ENCODE peak calls at places on chromosomes 5 and 9, in seven cellular contexts. R is NAMALWA, A is astrocyte of the spinal cord, I is NCI-H1694 treated with DMSO at 0.1 percent for 48 hours, F is iris pigment epithelial cell, K is IMR-90, L is MG63. N is an unnamed sample.

GRCh38 chr9:133148351-133149129 is 15.2 kb downstream of the GBGT1 start:
- DNase-seq in L (peak; percentile 46), K (peak; percentile 38), I (no peak), F (peak; percentile 52), R (peak; percentile 76), A (peak; percentile 29), N (no peak)

GRCh38 chr5:177452688-177453638 is 6.3 kb downstream of the PRR7 start:
- DNase-seq in L (no peak), F (no peak), I (no peak), R (no peak), K (no peak), A (no peak), N (no peak)

GRCh38 chr9:112905084-112905483 is 14.4 kb upstream of the SLC46A2 start:
- DNase-seq in I (no peak), R (no peak), A (no peak), F (peak; percentile 31), L (no peak), K (no peak), N (no peak)

GRCh38 chr9:27586200-27586599 is 12.9 kb upstream of the C9orf72 start:
- DNase-seq in L (no peak), F (no peak), R (no peak), K (no peak), A (no peak), I (no peak), N (no peak)

GRCh38 chr5:17928571-17928970 is 294.3 kb downstream of the TAF11L14 start:
- DNase-seq in R (no peak), I (no peak), A (peak; percentile 18), L (peak; percentile 23), K (no peak), F (peak; percentile 7), N (peak; percentile 16)

GRCh38 chr9:93657331-93658111 is 81.1 kb downstream of the PHF2 start:
- DNase-seq in I (no peak), A (no peak), R (no peak), K (no peak), L (no peak), F (no peak), N (no peak)

GRCh38 chr5:66178799-66179198 is 34.7 kb downstream of the SREK1 start:
- DNase-seq in R (no peak), F (no peak), L (no peak), K (no peak), I (no peak), A (no peak), N (no peak)

GRCh38 chr5:65805082-65805481 is 83.1 kb downstream of the NLN start:
- DNase-seq in R (no peak), I (no peak), F (no peak), A (no peak), K (no peak), L (no peak), N (no peak)

GRCh38 chr5:150043657-150044333 is 42.6 kb downstream of the CSF1R start:
- DNase-seq in I (no peak), K (peak; percentile 66), A (no peak), F (no peak), R (no peak), L (no peak), N (no peak)

GRCh38 chr5:78527925-78528324 is 120.6 kb downstream of the LHFPL2 start:
- DNase-seq in K (no peak), A (peak; percentile 52), I (no peak), L (no peak), R (no peak), F (peak; percentile 33), N (no peak)

GRCh38 chr5:138160706-138161105 is 17.7 kb downstream of the BRD8 start:
- DNase-seq in L (no peak), K (no peak), R (no peak), F (no peak), I (no peak), A (no peak), N (no peak)

GRCh38 chr9:132026932-132027585 is 52.6 kb downstream of the MED27 start:
- DNase-seq in A (peak; percentile 60), I (no peak), K (peak; percentile 74), L (peak; percentile 44), R (no peak), F (peak; percentile 76), N (no peak)

GRCh38 chr5:109318455-109319108 is 91.2 kb downstream of the PJA2 start:
- DNase-seq in I (no peak), L (no peak), A (no peak), K (peak; percentile 23), R (no peak), F (peak; percentile 58), N (no peak)